ENCODE peak calls at places on chromosomes 16 and 17, in ten cellular contexts. One of them, this sample, is unnamed. For H3K27me3, the result is how much of the 10 kb centered on the place peaks cover.

GRCh38 chr16:11325404-11326083 is 19.7 kb upstream of the RMI2 start:
- DNase-seq in GM12878: peak
- DNase-seq in tibial nerve: no peak
- DNase-seq in stomach: no peak
- DNase-seq in SK-N-SH: no peak
- DNase-seq in sigmoid colon: no peak
- DNase-seq in H1: no peak
- DNase-seq in ovary: no peak
- DNase-seq in suprapubic skin: no peak
- DNase-seq in esophagus muscularis mucosa: no peak
- DNase-seq in this sample: no peak

GRCh38 chr17:81581758-81582157 is 29.6 kb upstream of the FAAP100 start:
- DNase-seq in GM12878: no peak
- DNase-seq in tibial nerve: no peak
- DNase-seq in stomach: no peak
- DNase-seq in SK-N-SH: no peak
- DNase-seq in sigmoid colon: no peak
- DNase-seq in H1: no peak
- DNase-seq in ovary: no peak
- DNase-seq in suprapubic skin: no peak
- DNase-seq in esophagus muscularis mucosa: no peak
- DNase-seq in this sample: no peak

GRCh38 chr17:35368086-35368824 is 5.2 kb downstream of the SLFN11 start:
- DNase-seq in GM12878: peak
- DNase-seq in tibial nerve: peak
- DNase-seq in stomach: no peak
- DNase-seq in SK-N-SH: no peak
- DNase-seq in sigmoid colon: no peak
- DNase-seq in H1: no peak
- DNase-seq in ovary: no peak
- DNase-seq in suprapubic skin: no peak
- DNase-seq in esophagus muscularis mucosa: no peak
- DNase-seq in this sample: peak

GRCh38 chr17:3974138-3974687 is 10.0 kb upstream of the ATP2A3 start:
- DNase-seq in GM12878: no peak
- DNase-seq in tibial nerve: no peak
- DNase-seq in stomach: no peak
- DNase-seq in SK-N-SH: peak
- DNase-seq in sigmoid colon: no peak
- DNase-seq in H1: no peak
- DNase-seq in ovary: no peak
- DNase-seq in suprapubic skin: peak
- DNase-seq in esophagus muscularis mucosa: no peak
- DNase-seq in this sample: no peak

GRCh38 chr17:71900830-71901229 is 220.0 kb upstream of the SOX9 start:
- DNase-seq in GM12878: no peak
- DNase-seq in tibial nerve: no peak
- DNase-seq in stomach: no peak
- DNase-seq in SK-N-SH: no peak
- DNase-seq in sigmoid colon: no peak
- DNase-seq in H1: no peak
- DNase-seq in ovary: no peak
- DNase-seq in suprapubic skin: no peak
- DNase-seq in esophagus muscularis mucosa: no peak
- DNase-seq in this sample: no peak

GRCh38 chr16:10610499-10611184 is 30.2 kb upstream of the EMP2 start:
- DNase-seq in GM12878: no peak
- DNase-seq in tibial nerve: no peak
- DNase-seq in stomach: no peak
- DNase-seq in SK-N-SH: no peak
- DNase-seq in sigmoid colon: no peak
- DNase-seq in H1: no peak
- DNase-seq in ovary: no peak
- DNase-seq in suprapubic skin: no peak
- DNase-seq in esophagus muscularis mucosa: no peak
- DNase-seq in this sample: no peak

GRCh38 chr16:52549011-52549692 is 2.2 kb upstream of the TOX3 start:
- DNase-seq in GM12878: no peak
- DNase-seq in tibial nerve: no peak
- DNase-seq in stomach: no peak
- DNase-seq in SK-N-SH: no peak
- DNase-seq in sigmoid colon: no peak
- DNase-seq in H1: peak
- DNase-seq in ovary: no peak
- DNase-seq in suprapubic skin: no peak
- DNase-seq in esophagus muscularis mucosa: peak
- DNase-seq in this sample: no peak

GRCh38 chr17:57902800-57903759 is 52.1 kb downstream of the CUEDC1 start:
- DNase-seq in GM12878: peak
- DNase-seq in tibial nerve: peak
- DNase-seq in stomach: peak
- DNase-seq in SK-N-SH: no peak
- DNase-seq in sigmoid colon: peak
- DNase-seq in H1: no peak
- DNase-seq in ovary: no peak
- DNase-seq in suprapubic skin: peak
- DNase-seq in esophagus muscularis mucosa: peak
- DNase-seq in this sample: peak

GRCh38 chr17:45578516-45579455 is 88.3 kb upstream of the PLEKHM1 start:
- DNase-seq in GM12878: no peak
- DNase-seq in tibial nerve: no peak
- DNase-seq in stomach: no peak
- DNase-seq in SK-N-SH: no peak
- DNase-seq in sigmoid colon: no peak
- DNase-seq in H1: no peak
- DNase-seq in ovary: no peak
- DNase-seq in suprapubic skin: no peak
- DNase-seq in esophagus muscularis mucosa: no peak
- DNase-seq in this sample: no peak

GRCh38 chr17:62933986-62934385 is 32.0 kb upstream of the TANC2 start:
- DNase-seq in GM12878: no peak
- DNase-seq in tibial nerve: no peak
- DNase-seq in stomach: no peak
- DNase-seq in SK-N-SH: no peak
- DNase-seq in sigmoid colon: no peak
- DNase-seq in H1: no peak
- DNase-seq in ovary: no peak
- DNase-seq in suprapubic skin: no peak
- DNase-seq in esophagus muscularis mucosa: no peak
- DNase-seq in this sample: no peak

GRCh38 chr17:80891096-80892018 is 100.3 kb upstream of the CHMP6 start:
- DNase-seq in GM12878: peak
- DNase-seq in tibial nerve: no peak
- DNase-seq in stomach: peak
- DNase-seq in SK-N-SH: no peak
- DNase-seq in sigmoid colon: peak
- DNase-seq in H1: no peak
- DNase-seq in ovary: peak
- DNase-seq in suprapubic skin: no peak
- DNase-seq in esophagus muscularis mucosa: no peak
- DNase-seq in this sample: peak

GRCh38 chr16:76345093-76345735 is 68.0 kb downstream of the CNTNAP4 start:
- DNase-seq in GM12878: no peak
- DNase-seq in tibial nerve: peak
- DNase-seq in stomach: no peak
- DNase-seq in SK-N-SH: no peak
- DNase-seq in sigmoid colon: no peak
- DNase-seq in H1: no peak
- DNase-seq in ovary: no peak
- DNase-seq in suprapubic skin: peak
- DNase-seq in esophagus muscularis mucosa: no peak
- DNase-seq in this sample: no peak

GRCh38 chr17:40110457-40110856 is 10.1 kb upstream of the NR1D1 start:
- DNase-seq in GM12878: no peak
- DNase-seq in tibial nerve: peak
- DNase-seq in stomach: no peak
- DNase-seq in SK-N-SH: peak
- DNase-seq in sigmoid colon: peak
- DNase-seq in H1: no peak
- DNase-seq in ovary: no peak
- DNase-seq in suprapubic skin: no peak
- DNase-seq in esophagus muscularis mucosa: no peak
- DNase-seq in this sample: no peak

GRCh38 chr16:85394511-85395206 is 218.5 kb upstream of the GSE1 start:
- DNase-seq in GM12878: no peak
- DNase-seq in tibial nerve: no peak
- DNase-seq in stomach: no peak
- DNase-seq in SK-N-SH: no peak
- DNase-seq in sigmoid colon: peak
- DNase-seq in H1: no peak
- DNase-seq in ovary: peak
- DNase-seq in suprapubic skin: peak
- DNase-seq in esophagus muscularis mucosa: no peak
- DNase-seq in this sample: no peak

GRCh38 chr16:10013364-10013763 is 168.9 kb downstream of the GRIN2A start:
- DNase-seq in GM12878: no peak
- DNase-seq in tibial nerve: no peak
- DNase-seq in stomach: no peak
- DNase-seq in SK-N-SH: no peak
- DNase-seq in sigmoid colon: no peak
- DNase-seq in H1: no peak
- DNase-seq in ovary: no peak
- DNase-seq in suprapubic skin: no peak
- DNase-seq in esophagus muscularis mucosa: no peak
- DNase-seq in this sample: no peak

GRCh38 chr17:42227849-42228696 is 33.8 kb upstream of the GHDC start:
- DNase-seq in GM12878: no peak
- DNase-seq in tibial nerve: no peak
- DNase-seq in stomach: no peak
- DNase-seq in SK-N-SH: no peak
- DNase-seq in sigmoid colon: peak
- DNase-seq in H1: no peak
- DNase-seq in ovary: no peak
- DNase-seq in suprapubic skin: no peak
- DNase-seq in esophagus muscularis mucosa: no peak
- DNase-seq in this sample: no peak

GRCh38 chr17:42224651-42225050 is 30.4 kb upstream of the GHDC start:
- DNase-seq in GM12878: no peak
- DNase-seq in tibial nerve: no peak
- DNase-seq in stomach: no peak
- DNase-seq in SK-N-SH: no peak
- DNase-seq in sigmoid colon: no peak
- DNase-seq in H1: no peak
- DNase-seq in ovary: no peak
- DNase-seq in suprapubic skin: no peak
- DNase-seq in esophagus muscularis mucosa: no peak
- DNase-seq in this sample: no peak

GRCh38 chr17:42221886-42222745 is 27.8 kb upstream of the GHDC start:
- DNase-seq in GM12878: no peak
- DNase-seq in tibial nerve: no peak
- DNase-seq in stomach: peak
- DNase-seq in SK-N-SH: peak
- DNase-seq in sigmoid colon: no peak
- DNase-seq in H1: peak
- DNase-seq in ovary: no peak
- DNase-seq in suprapubic skin: no peak
- DNase-seq in esophagus muscularis mucosa: no peak
- DNase-seq in this sample: peak
- TF ChIP-seq EP300 in GM12878: no peak
- TF ChIP-seq EP300 in tibial nerve: no peak
- TF ChIP-seq EP300 in stomach: no peak
- TF ChIP-seq EP300 in SK-N-SH: no peak
- TF ChIP-seq EP300 in sigmoid colon: no peak
- TF ChIP-seq EP300 in H1: no peak
- TF ChIP-seq EP300 in ovary: no peak
- TF ChIP-seq EP300 in suprapubic skin: no peak
- TF ChIP-seq EP300 in esophagus muscularis mucosa: no peak
- TF ChIP-seq EP300 in this sample: no peak

GRCh38 chr17:41663451-41664171 is 25.1 kb upstream of the EIF1 start:
- DNase-seq in GM12878: no peak
- DNase-seq in tibial nerve: no peak
- DNase-seq in stomach: no peak
- DNase-seq in SK-N-SH: no peak
- DNase-seq in sigmoid colon: no peak
- DNase-seq in H1: no peak
- DNase-seq in ovary: no peak
- DNase-seq in suprapubic skin: no peak
- DNase-seq in esophagus muscularis mucosa: no peak
- DNase-seq in this sample: no peak

GRCh38 chr17:41665566-41666335 is 22.9 kb upstream of the EIF1 start:
- DNase-seq in GM12878: peak
- DNase-seq in tibial nerve: peak
- DNase-seq in stomach: peak
- DNase-seq in SK-N-SH: peak
- DNase-seq in sigmoid colon: peak
- DNase-seq in H1: no peak
- DNase-seq in ovary: peak
- DNase-seq in suprapubic skin: peak
- DNase-seq in esophagus muscularis mucosa: peak
- DNase-seq in this sample: peak

GRCh38 chr17:41664172-41664457 is 24.6 kb upstream of the EIF1 start:
- DNase-seq in GM12878: no peak
- DNase-seq in tibial nerve: no peak
- DNase-seq in stomach: no peak
- DNase-seq in SK-N-SH: no peak
- DNase-seq in sigmoid colon: no peak
- DNase-seq in H1: no peak
- DNase-seq in ovary: no peak
- DNase-seq in suprapubic skin: no peak
- DNase-seq in esophagus muscularis mucosa: no peak
- DNase-seq in this sample: no peak

GRCh38 chr17:41666336-41666680 is 22.4 kb upstream of the EIF1 start:
- DNase-seq in GM12878: peak
- DNase-seq in tibial nerve: no peak
- DNase-seq in stomach: no peak
- DNase-seq in SK-N-SH: peak
- DNase-seq in sigmoid colon: peak
- DNase-seq in H1: no peak
- DNase-seq in ovary: peak
- DNase-seq in suprapubic skin: no peak
- DNase-seq in esophagus muscularis mucosa: no peak
- DNase-seq in this sample: peak

GRCh38 chr17:41664587-41665565 is 23.8 kb upstream of the EIF1 start:
- DNase-seq in GM12878: no peak
- DNase-seq in tibial nerve: no peak
- DNase-seq in stomach: no peak
- DNase-seq in SK-N-SH: no peak
- DNase-seq in sigmoid colon: no peak
- DNase-seq in H1: no peak
- DNase-seq in ovary: no peak
- DNase-seq in suprapubic skin: no peak
- DNase-seq in esophagus muscularis mucosa: no peak
- DNase-seq in this sample: no peak
- H3K4me3 ChIP-seq in GM12878: peak
- H3K4me3 ChIP-seq in tibial nerve: no peak
- H3K4me3 ChIP-seq in stomach: peak
- H3K4me3 ChIP-seq in SK-N-SH: no peak
- H3K4me3 ChIP-seq in sigmoid colon: peak
- H3K4me3 ChIP-seq in H1: no peak
- H3K4me3 ChIP-seq in ovary: peak
- H3K4me3 ChIP-seq in suprapubic skin: peak
- H3K4me3 ChIP-seq in esophagus muscularis mucosa: peak
- H3K4me3 ChIP-seq in this sample: peak

GRCh38 chr17:48720263-48721008 is 1.9 kb downstream of the PRAC1 start:
- DNase-seq in GM12878: no peak
- DNase-seq in tibial nerve: no peak
- DNase-seq in stomach: no peak
- DNase-seq in SK-N-SH: no peak
- DNase-seq in sigmoid colon: peak
- DNase-seq in H1: no peak
- DNase-seq in ovary: no peak
- DNase-seq in suprapubic skin: no peak
- DNase-seq in esophagus muscularis mucosa: no peak
- DNase-seq in this sample: no peak
- H3K27me3 ChIP-seq in GM12878: half or more
- H3K27me3 ChIP-seq in tibial nerve: half or more
- H3K27me3 ChIP-seq in stomach: half or more
- H3K27me3 ChIP-seq in SK-N-SH: half or more
- H3K27me3 ChIP-seq in sigmoid colon: half or more
- H3K27me3 ChIP-seq in H1: half or more
- H3K27me3 ChIP-seq in ovary: under half
- H3K27me3 ChIP-seq in suprapubic skin: half or more
- H3K27me3 ChIP-seq in esophagus muscularis mucosa: under half
- H3K27me3 ChIP-seq in this sample: half or more

GRCh38 chr17:12088035-12088434 is 67.4 kb downstream of the MAP2K4 start:
- DNase-seq in GM12878: no peak
- DNase-seq in tibial nerve: no peak
- DNase-seq in stomach: no peak
- DNase-seq in SK-N-SH: no peak
- DNase-seq in sigmoid colon: no peak
- DNase-seq in H1: no peak
- DNase-seq in ovary: no peak
- DNase-seq in suprapubic skin: no peak
- DNase-seq in esophagus muscularis mucosa: no peak
- DNase-seq in this sample: no peak
- TF ChIP-seq EP300 in GM12878: no peak
- TF ChIP-seq EP300 in tibial nerve: no peak
- TF ChIP-seq EP300 in stomach: no peak
- TF ChIP-seq EP300 in SK-N-SH: no peak
- TF ChIP-seq EP300 in sigmoid colon: no peak
- TF ChIP-seq EP300 in H1: no peak
- TF ChIP-seq EP300 in ovary: no peak
- TF ChIP-seq EP300 in suprapubic skin: no peak
- TF ChIP-seq EP300 in esophagus muscularis mucosa: no peak
- TF ChIP-seq EP300 in this sample: no peak